ENCODE peak calls at places on chromosomes 2 and 18, in four cellular contexts. H, C, K and Q are unnamed samples.

GRCh38 chr2:226115102-226115831 is 684.4 kb downstream of the IRS1 start:
- DNase-seq in H (peak), C (peak), K (no peak), Q (no peak)

GRCh38 chr2:44233450-44234128 is 41.7 kb upstream of the SLC3A1 start:
- DNase-seq in H (peak), C (peak), K (no peak), Q (no peak)

GRCh38 chr2:43326116-43326825 is 99.9 kb upstream of the ZFP36L2 start:
- DNase-seq in H (no peak), C (no peak), K (no peak), Q (no peak)

GRCh38 chr2:152920846-152921245 is 202.4 kb downstream of the ARL6IP6 start:
- DNase-seq in H (peak), C (no peak), K (no peak), Q (no peak)

GRCh38 chr2:54839526-54840255 is 116.2 kb downstream of the EML6 start:
- DNase-seq in H (peak), C (no peak), K (no peak), Q (no peak)

GRCh38 chr18:62128157-62128556 is 58.7 kb downstream of the PIGN start:
- DNase-seq in H (peak), C (peak), K (no peak), Q (no peak)

GRCh38 chr2:61328707-61329251 is 142.1 kb downstream of the USP34 start:
- DNase-seq in H (peak), C (no peak), K (no peak), Q (no peak)

GRCh38 chr2:26327291-26328272 is 18.4 kb upstream of the SELENOI start:
- DNase-seq in H (peak), C (peak), K (no peak), Q (no peak)

GRCh38 chr2:119282966-119283511 is 59.4 kb downstream of the STEAP3 start:
- DNase-seq in H (no peak), C (no peak), K (no peak), Q (no peak)

GRCh38 chr2:233217892-233218377 is 33.5 kb upstream of the ATG16L1 start:
- DNase-seq in H (no peak), C (peak), K (no peak), Q (no peak)

GRCh38 chr18:39105095-39105494 is 1539.5 kb upstream of the CELF4 start:
- DNase-seq in H (no peak), C (no peak), K (no peak), Q (no peak)

GRCh38 chr2:74043345-74044329 is 58.9 kb downstream of the TET3 start:
- DNase-seq in H (no peak), C (no peak), K (no peak), Q (no peak)

GRCh38 chr18:59787998-59788875 is 91.0 kb upstream of the CCBE1 start:
- DNase-seq in H (peak), C (peak), K (no peak), Q (no peak)

GRCh38 chr18:46360102-46360699 is 256.0 kb downstream of the HAUS1 start:
- DNase-seq in H (no peak), C (no peak), K (no peak), Q (no peak)

GRCh38 chr2:149451417-149452165 is 121.2 kb downstream of the LYPD6 start:
- DNase-seq in H (no peak), C (no peak), K (no peak), Q (no peak)

GRCh38 chr2:102117488-102117887 is 25.1 kb upstream of the IL1R1 start:
- DNase-seq in H (no peak), C (peak), K (no peak), Q (no peak)

GRCh38 chr18:2881490-2882195 is 34.8 kb downstream of the EMILIN2 start:
- DNase-seq in H (peak), C (peak), K (no peak), Q (no peak)

GRCh38 chr2:67561411-67561965 is 164.4 kb downstream of the ETAA1 start:
- DNase-seq in H (peak), C (peak), K (no peak), Q (no peak)

GRCh38 chr2:158464426-158465281 is 7.9 kb downstream of the PKP4 start:
- DNase-seq in H (peak), C (peak), K (no peak), Q (no peak)

GRCh38 chr2:200156140-200156858 is 150.2 kb upstream of the SPATS2L start:
- DNase-seq in H (peak), C (peak), K (no peak), Q (no peak)

GRCh38 chr2:209526541-209526940 is 102.7 kb downstream of the MAP2 start:
- DNase-seq in H (no peak), C (peak), K (no peak), Q (no peak)

GRCh38 chr2:175063741-175064140 is 58.6 kb upstream of the CHN1 start:
- DNase-seq in H (peak), C (no peak), K (no peak), Q (no peak)

GRCh38 chr2:230042195-230042594 is 26.5 kb downstream of the SLC16A14 start:
- DNase-seq in H (peak), C (no peak), K (no peak), Q (no peak)

GRCh38 chr2:112701092-112701491 is 19.7 kb upstream of the NT5DC4 start:
- DNase-seq in H (peak), C (peak), K (no peak), Q (no peak)

GRCh38 chr2:170262343-170262742 is 84.4 kb downstream of the MYO3B start:
- DNase-seq in H (no peak), C (no peak), K (no peak), Q (no peak)

GRCh38 chr18:36379426-36379984 is 82.0 kb downstream of the FHOD3 start:
- DNase-seq in H (no peak), C (no peak), K (no peak), Q (no peak)